ENCODE peak calls at places on chromosomes 5 and 9, in eight cellular contexts. N, E, A, I, B, Y, V and O are unnamed samples.

GRCh38 chr9:114430443-114430842 is 42.7 kb upstream of the AKNA start:
- DNase-seq in A (no peak), B (no peak), Y (no peak), I (no peak), V (no peak), N (no peak), E (no peak), O (no peak)

GRCh38 chr5:180831139-180832080 is 28.8 kb upstream of the MGAT1 start:
- DNase-seq in B (peak; percentile 58), E (peak; percentile 78), V (peak; percentile 54), Y (peak; percentile 71), A (peak; percentile 87), N (peak; percentile 86), I (peak; percentile 68), O (peak; percentile 89)

GRCh38 chr5:136162001-136162400 is 29.4 kb downstream of the SMAD5 start:
- DNase-seq in N (no peak), V (no peak), E (no peak), A (no peak), I (no peak), B (no peak), Y (no peak), O (no peak)

GRCh38 chr9:35079041-35079425 is 709 bp downstream of the FANCG start:
- DNase-seq in V (no peak), B (no peak), Y (no peak), A (no peak), N (no peak), E (no peak), I (no peak), O (no peak)

GRCh38 chr5:132000677-132001453 is 10.6 kb downstream of the ACSL6 start:
- DNase-seq in Y (peak; percentile 44), A (peak; percentile 64), V (no peak), B (peak; percentile 43), N (no peak), I (no peak), E (no peak), O (no peak)

GRCh38 chr5:10583663-10584572 is 20.0 kb downstream of the ANKRD33B start:
- DNase-seq in N (no peak), V (no peak), A (no peak), I (peak; percentile 86), Y (no peak), E (no peak), B (no peak), O (no peak)

GRCh38 chr9:13013976-13014375 is 239.2 kb downstream of the LURAP1L start:
- DNase-seq in Y (no peak), I (no peak), A (no peak), V (no peak), E (no peak), B (no peak), N (no peak), O (no peak)

GRCh38 chr9:15824310-15824709 is 271.5 kb downstream of the CCDC171 start:
- DNase-seq in N (no peak), I (peak; percentile 49), V (no peak), E (no peak), Y (no peak), A (no peak), B (no peak), O (no peak)

GRCh38 chr5:93585054-93585751 is 2.2 kb downstream of the NR2F1 start:
- DNase-seq in I (peak; percentile 42), Y (no peak), A (no peak), N (no peak), E (peak; percentile 79), B (no peak), V (no peak), O (peak; percentile 48)

GRCh38 chr5:158463188-158463587 is 604.2 kb upstream of the CLINT1 start:
- DNase-seq in Y (no peak), N (no peak), I (peak; percentile 35), B (no peak), V (no peak), E (no peak), A (no peak), O (no peak)